ENCODE peak calls at places on chromosomes 2 and 18, in five cellular contexts. N, L, S, H and D are unnamed samples. For H3K4me1, the result is how much of the 10 kb centered on the place peaks cover.

GRCh38 chr2:88753833-88754584 is 62.5 kb downstream of the RPIA start:
- DNase-seq in N (no peak), L (no peak), S (no peak), H (no peak), D (no peak)

GRCh38 chr2:285506-285905 is 2.4 kb downstream of the ALKAL2 start:
- DNase-seq in N (no peak), L (no peak), S (no peak), H (no peak), D (no peak)

GRCh38 chr2:142966281-142966680 is 88.8 kb downstream of the KYNU start:
- DNase-seq in N (no peak), L (no peak), S (no peak), H (no peak), D (no peak)

GRCh38 chr18:54254265-54254758 is 15.0 kb upstream of the POLI start:
- DNase-seq in N (no peak), L (no peak), S (no peak), H (no peak), D (no peak)

GRCh38 chr2:127622561-127623387 is 23.2 kb upstream of the GPR17 start:
- DNase-seq in N (peak), L (peak), S (no peak), H (no peak), D (peak)

GRCh38 chr2:112701092-112701491 is 19.7 kb upstream of the NT5DC4 start:
- DNase-seq in N (no peak), L (no peak), S (peak), H (no peak), D (no peak)

GRCh38 chr2:222862068-222862914 is 1.5 kb downstream of the ACSL3 start:
- DNase-seq in N (no peak), L (peak), S (no peak), H (no peak), D (no peak)

GRCh38 chr2:128457006-128457604 is 138.4 kb upstream of the HS6ST1 start:
- DNase-seq in N (no peak), L (no peak), S (peak), H (no peak), D (no peak)

GRCh38 chr18:45856526-45856925 is 31.1 kb downstream of the SIGLEC15 start:
- DNase-seq in N (no peak), L (no peak), S (no peak), H (no peak), D (no peak)

GRCh38 chr2:220646424-220646823 is 925.7 kb downstream of the EPHA4 start:
- DNase-seq in N (no peak), L (no peak), S (no peak), H (no peak), D (no peak)
- H3K4me3 ChIP-seq in N (no peak), L (no peak), S (no peak), H (no peak), D (no peak)

GRCh38 chr2:45793564-45793963 is 142.1 kb downstream of the PRKCE start:
- DNase-seq in N (no peak), L (no peak), S (no peak), H (no peak), D (no peak)

GRCh38 chr2:45788401-45788800 is 136.9 kb downstream of the PRKCE start:
- DNase-seq in N (no peak), L (peak), S (no peak), H (no peak), D (no peak)

GRCh38 chr2:45786831-45787357 is 135.4 kb downstream of the PRKCE start:
- DNase-seq in N (no peak), L (no peak), S (no peak), H (no peak), D (no peak)

GRCh38 chr2:45789317-45789716 is 137.8 kb downstream of the PRKCE start:
- DNase-seq in N (no peak), L (no peak), S (no peak), H (no peak), D (no peak)

GRCh38 chr2:45790157-45790723 is 138.8 kb downstream of the PRKCE start:
- DNase-seq in N (no peak), L (no peak), S (no peak), H (no peak), D (no peak)
- H3K4me1 ChIP-seq in N (under half), L (under half), S (under half), H (under half), D (half or more)

GRCh38 chr2:1727796-1728474 is 16.4 kb downstream of the PXDN start:
- DNase-seq in N (no peak), L (no peak), S (no peak), H (no peak), D (no peak)

GRCh38 chr2:1728821-1729220 is 15.5 kb downstream of the PXDN start:
- DNase-seq in N (peak), L (peak), S (peak), H (no peak), D (peak)

GRCh38 chr2:1729264-1729663 is 15.1 kb downstream of the PXDN start:
- DNase-seq in N (no peak), L (no peak), S (no peak), H (no peak), D (no peak)

GRCh38 chr2:1726558-1726957 is 17.8 kb downstream of the PXDN start:
- DNase-seq in N (no peak), L (no peak), S (no peak), H (no peak), D (no peak)

DNA sequence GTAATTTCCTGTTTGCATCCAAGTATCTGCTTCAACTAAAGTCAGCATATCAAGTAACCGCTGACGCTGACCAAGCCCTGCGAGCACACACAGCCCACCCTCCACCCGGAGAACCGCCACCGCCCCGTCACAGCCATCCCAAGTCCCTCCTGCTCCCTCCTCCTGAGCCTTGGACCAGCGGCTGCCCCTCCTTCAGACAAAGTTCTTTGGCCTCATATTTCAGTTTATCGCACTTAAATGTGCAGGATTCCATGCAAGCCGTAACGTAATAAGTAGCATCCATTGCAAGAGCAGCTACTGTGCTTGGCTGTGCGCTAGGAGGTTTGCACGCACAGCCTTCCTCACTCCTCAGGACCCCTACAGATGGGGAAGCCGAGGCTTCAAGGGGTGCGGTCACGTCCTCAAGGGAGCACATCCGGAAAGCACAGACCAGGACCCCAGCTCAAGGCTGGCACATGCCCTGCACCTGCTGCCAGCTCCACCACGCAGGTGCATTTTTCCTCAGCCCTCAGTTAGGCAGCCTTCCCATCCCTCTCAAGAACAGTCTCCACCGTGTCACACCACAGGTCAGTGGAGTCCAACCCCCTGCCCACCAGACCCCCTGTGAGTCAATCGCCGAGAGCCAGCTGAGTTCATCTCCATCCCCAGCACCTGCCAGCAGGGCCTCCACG is 17.1 kb downstream of the PXDN start:
- DNase-seq in N (no peak), L (no peak), S (peak), H (no peak), D (no peak)
- H3K4me3 ChIP-seq in N (no peak), L (no peak), S (peak), H (peak), D (no peak)

DNA sequence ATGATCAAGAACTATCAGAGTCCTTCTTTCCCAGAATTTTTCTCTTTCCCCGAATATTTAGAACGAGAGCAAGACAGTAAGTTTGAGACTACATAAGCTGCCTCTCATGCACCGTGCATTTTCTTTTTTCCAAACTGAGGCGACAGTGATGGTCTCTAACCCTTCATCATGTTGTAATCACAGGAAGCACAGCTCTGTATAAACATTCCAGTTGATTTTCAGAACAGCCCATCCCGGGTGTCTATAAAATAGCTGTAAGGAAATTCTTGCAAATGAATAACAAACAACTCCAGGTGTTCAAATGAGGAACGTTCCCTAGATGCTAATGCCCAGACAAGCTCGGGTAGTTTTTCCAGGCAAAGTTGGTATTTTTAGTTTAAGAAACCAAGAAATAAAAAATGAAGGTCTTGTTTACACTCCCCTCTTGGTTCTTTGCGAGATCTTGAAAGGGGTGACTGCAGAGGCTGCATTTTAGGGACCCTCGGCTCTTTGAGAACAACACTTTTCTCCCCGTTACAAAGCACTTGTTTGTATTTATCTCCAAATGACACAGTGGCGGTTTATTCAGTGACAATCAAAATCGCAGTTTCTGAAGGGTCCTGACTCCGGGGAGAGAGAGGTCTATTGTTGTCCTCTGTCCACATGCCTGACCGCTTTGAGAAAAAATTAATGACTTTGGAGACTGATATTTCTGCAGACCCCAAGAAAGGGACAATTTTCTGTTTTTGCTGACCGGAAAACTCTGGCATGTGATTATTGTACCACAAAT is 101.1 kb upstream of the NCK2 start:
- DNase-seq in N (no peak), L (no peak), S (no peak), H (no peak), D (no peak)
- H3K4me1 ChIP-seq in N (under half), L (under half), S (under half), H (under half), D (under half)

GRCh38 chr2:156435392-156435724 is 821 bp upstream of the GPD2 start:
- DNase-seq in N (no peak), L (peak), S (no peak), H (no peak), D (no peak)

GRCh38 chr2:156435725-156436476 is at the start of gene GPD2:
- DNase-seq in N (peak), L (peak), S (peak), H (peak), D (peak)

GRCh38 chr2:156436477-156437085 is 402 bp downstream of the GPD2 start:
- DNase-seq in N (no peak), L (no peak), S (peak), H (no peak), D (no peak)

GRCh38 chr2:156437272-156437671 is 1.1 kb downstream of the GPD2 start:
- DNase-seq in N (peak), L (no peak), S (peak), H (no peak), D (no peak)

GRCh38 chr2:156437876-156438410 is 1.8 kb downstream of the GPD2 start:
- DNase-seq in N (no peak), L (no peak), S (no peak), H (no peak), D (no peak)
- H3K4me3 ChIP-seq in N (peak), L (no peak), S (no peak), H (no peak), D (no peak)

GRCh38 chr18:24460388-24460787 is at the start of gene HRH4:
- DNase-seq in N (no peak), L (no peak), S (no peak), H (no peak), D (no peak)
- H3K4me1 ChIP-seq in N (under half), L (under half), S (under half), H (under half), D (under half)

GRCh38 chr2:73217160-73217559 is 3.1 kb downstream of the SMYD5 start:
- DNase-seq in N (no peak), L (no peak), S (no peak), H (no peak), D (no peak)

GRCh38 chr2:73212448-73213176 is 1.4 kb upstream of the SMYD5 start:
- DNase-seq in N (peak), L (peak), S (peak), H (no peak), D (peak)

GRCh38 chr2:73214120-73215035 is at the start of gene SMYD5:
- DNase-seq in N (peak), L (peak), S (peak), H (peak), D (peak)

GRCh38 chr2:73217826-73218225 is 3.8 kb downstream of the SMYD5 start:
- DNase-seq in N (no peak), L (no peak), S (no peak), H (no peak), D (no peak)

GRCh38 chr2:73215254-73215653 is 1.2 kb downstream of the SMYD5 start:
- DNase-seq in N (no peak), L (no peak), S (no peak), H (no peak), D (no peak)
- H3K4me3 ChIP-seq in N (peak), L (peak), S (no peak), H (no peak), D (no peak)

GRCh38 chr18:10702196-10702595 is 176.4 kb downstream of the NAPG start:
- DNase-seq in N (no peak), L (no peak), S (no peak), H (no peak), D (no peak)
- H3K4me1 ChIP-seq in N (under half), L (under half), S (under half), H (under half), D (under half)